ENCODE peak calls at places on chromosomes 4 and X, in five cellular contexts. Q is A549, S is ovary, M is stomach, D is transverse colon. E is an unnamed sample.

GRCh38 chr4:113455081-113455480 is 306.5 kb downstream of the CAMK2D start:
- DNase-seq in Q (no peak), S (no peak), M (no peak), D (no peak), E (no peak)

GRCh38 chr4:128670434-128670999 is 139.0 kb upstream of the JADE1 start:
- DNase-seq in Q (no peak), S (no peak), M (no peak), D (no peak), E (no peak)

GRCh38 chrX:111823068-111823467 is 52.9 kb upstream of the TRPC5OS start:
- DNase-seq in Q (peak), S (no peak), M (no peak), D (no peak), E (no peak)

GRCh38 chrX:568341-568740 is 62.2 kb upstream of the SHOX start:
- DNase-seq in Q (no peak), S (no peak), M (no peak), D (no peak), E (no peak)

GRCh38 chr4:125741825-125742452 is 427.2 kb downstream of the FAT4 start:
- DNase-seq in Q (no peak), S (no peak), M (no peak), D (no peak), E (no peak)

GRCh38 chr4:4182835-4183568 is 43.7 kb downstream of the OTOP1 start:
- DNase-seq in Q (peak), S (no peak), M (no peak), D (no peak), E (no peak)

GRCh38 chrX:110210417-110211139 is 107.3 kb downstream of the AMMECR1 start:
- DNase-seq in Q (peak), S (no peak), M (no peak), D (no peak), E (no peak)

GRCh38 chr4:185002784-185003183 is 15.5 kb upstream of the HELT start:
- DNase-seq in Q (no peak), S (no peak), M (no peak), D (no peak), E (peak)

GRCh38 chr4:176588436-176588835 is 204.3 kb downstream of the VEGFC start:
- DNase-seq in Q (no peak), S (no peak), M (no peak), D (no peak), E (no peak)

GRCh38 chr4:86306816-86307215 is 53.0 kb downstream of the MAPK10 start:
- DNase-seq in Q (no peak), S (no peak), M (no peak), D (no peak), E (no peak)

GRCh38 chrX:2694868-2695267 is 3.8 kb downstream of the CD99 start:
- DNase-seq in Q (no peak), S (no peak), M (no peak), D (no peak), E (no peak)

DNA sequence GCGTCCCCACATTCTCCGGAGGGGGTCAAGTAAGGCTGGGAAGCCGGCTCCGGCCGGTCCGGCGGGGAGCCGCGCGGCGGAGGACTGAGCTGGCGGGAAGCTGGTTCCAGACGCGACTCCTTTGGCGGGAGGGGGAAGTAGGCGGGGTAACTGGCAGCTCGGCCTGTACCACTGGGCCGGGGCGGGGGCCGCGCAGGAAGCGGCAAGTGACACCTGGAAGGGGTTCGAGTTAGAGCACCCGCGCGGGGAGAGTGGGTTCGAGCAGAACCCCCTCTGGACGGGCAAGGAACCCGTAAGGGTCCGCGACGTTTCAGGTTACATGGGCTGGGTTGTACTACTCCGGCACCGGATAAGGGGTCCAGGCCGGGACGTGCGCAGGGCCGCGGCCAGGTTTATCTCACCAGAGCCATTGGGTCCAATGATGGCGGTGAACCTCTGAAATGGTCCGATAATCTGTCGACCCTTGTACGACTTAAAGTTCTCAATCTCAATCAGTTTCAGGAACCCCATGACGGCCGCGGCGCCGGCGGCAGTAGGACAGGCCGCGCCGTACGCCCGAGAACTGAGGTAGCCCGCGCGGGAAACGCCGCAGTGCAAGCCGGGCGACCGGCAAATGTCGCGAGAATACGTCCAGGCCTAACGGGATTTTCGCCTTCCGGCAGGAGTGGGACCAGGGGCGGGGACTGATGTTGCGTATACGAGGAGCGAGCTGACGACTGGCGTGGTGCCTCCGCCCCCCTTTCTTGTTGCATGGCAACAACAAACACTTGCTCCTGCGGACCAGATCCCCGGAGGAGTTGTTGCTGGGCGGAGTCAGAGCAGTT is at the start of the genes RIBC1 and SMC1A:
- DNase-seq in Q (peak), S (peak), M (peak), D (peak), E (peak)
- TF ChIP-seq EP300 in Q (no peak), S (peak), M (no peak), D (no peak), E (no peak)

GRCh38 chr4:15681372-15682339 is at the start of gene FAM200B:
- DNase-seq in Q (peak), S (peak), M (peak), D (peak), E (peak)
- TF ChIP-seq EP300 in Q (no peak), S (no peak), M (no peak), D (no peak), E (no peak)

GRCh38 chr4:61938250-61938846 is 738.2 kb downstream of the ADGRL3 start:
- DNase-seq in Q (no peak), S (no peak), M (no peak), D (no peak), E (no peak)
- TF ChIP-seq EP300 in Q (no peak), S (no peak), M (no peak), D (no peak), E (no peak)

GRCh38 chr4:169663894-169664293 is 43.5 kb downstream of the CLCN3 start:
- DNase-seq in Q (no peak), S (no peak), M (no peak), D (no peak), E (no peak)

GRCh38 chr4:169665039-169665732 is 44.8 kb downstream of the CLCN3 start:
- DNase-seq in Q (no peak), S (no peak), M (no peak), D (no peak), E (no peak)

GRCh38 chr4:169663402-169663801 is 43.0 kb downstream of the CLCN3 start:
- DNase-seq in Q (no peak), S (no peak), M (no peak), D (no peak), E (no peak)

GRCh38 chr4:169662226-169662625 is 41.8 kb downstream of the CLCN3 start:
- DNase-seq in Q (no peak), S (no peak), M (no peak), D (no peak), E (no peak)

DNA sequence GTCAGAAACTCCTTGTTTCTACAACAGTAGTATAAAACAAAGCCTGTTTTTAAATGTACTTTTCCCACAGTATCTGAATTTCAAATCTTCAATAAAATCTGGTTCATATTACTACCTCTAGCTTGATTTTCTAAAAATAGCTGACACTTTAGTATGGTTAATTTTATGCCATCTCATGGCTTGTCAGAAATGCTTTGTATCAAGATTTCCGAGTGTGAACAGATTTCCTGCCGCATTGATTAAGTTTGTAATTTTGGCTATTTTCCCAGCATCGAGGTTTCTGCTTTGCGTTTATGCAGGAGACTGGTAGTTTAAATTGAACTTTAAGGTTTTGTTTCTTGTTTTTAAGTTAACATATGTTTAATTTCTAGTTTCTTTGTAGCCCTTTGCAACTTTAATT is 44.2 kb downstream of the CLCN3 start:
- DNase-seq in Q (no peak), S (no peak), M (no peak), D (no peak), E (no peak)
- TF ChIP-seq EP300 in Q (no peak), S (no peak), M (no peak), D (no peak), E (no peak)

DNA sequence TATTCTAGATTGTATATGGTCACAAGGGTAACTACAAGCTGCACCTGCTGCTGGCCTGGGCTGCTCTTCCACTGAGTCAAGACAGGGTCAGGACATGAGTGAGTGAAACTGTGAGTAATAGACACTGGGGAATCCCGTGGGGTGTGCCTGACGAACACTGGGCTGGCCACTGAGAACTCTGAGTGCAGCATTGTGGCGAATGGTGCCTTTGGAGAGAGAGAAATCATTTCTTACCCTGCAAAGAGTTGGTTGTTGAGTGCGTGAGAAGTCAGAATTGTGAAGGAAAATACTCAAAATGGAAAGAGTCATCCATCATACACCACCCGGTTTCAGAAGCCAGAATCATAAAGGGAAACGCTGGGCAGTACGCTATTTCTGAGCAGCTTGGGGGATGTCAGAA is 43.1 kb upstream of the LSM6 start:
- DNase-seq in Q (no peak), S (no peak), M (no peak), D (no peak), E (no peak)
- TF ChIP-seq EP300 in Q (no peak), S (no peak), M (no peak), D (no peak), E (no peak)

GRCh38 chrX:150202641-150203248 is 160.4 kb upstream of the MAMLD1 start:
- DNase-seq in Q (no peak), S (no peak), M (no peak), D (no peak), E (peak)
- TF ChIP-seq EP300 in Q (no peak), S (no peak), M (no peak), D (no peak), E (no peak)

DNA sequence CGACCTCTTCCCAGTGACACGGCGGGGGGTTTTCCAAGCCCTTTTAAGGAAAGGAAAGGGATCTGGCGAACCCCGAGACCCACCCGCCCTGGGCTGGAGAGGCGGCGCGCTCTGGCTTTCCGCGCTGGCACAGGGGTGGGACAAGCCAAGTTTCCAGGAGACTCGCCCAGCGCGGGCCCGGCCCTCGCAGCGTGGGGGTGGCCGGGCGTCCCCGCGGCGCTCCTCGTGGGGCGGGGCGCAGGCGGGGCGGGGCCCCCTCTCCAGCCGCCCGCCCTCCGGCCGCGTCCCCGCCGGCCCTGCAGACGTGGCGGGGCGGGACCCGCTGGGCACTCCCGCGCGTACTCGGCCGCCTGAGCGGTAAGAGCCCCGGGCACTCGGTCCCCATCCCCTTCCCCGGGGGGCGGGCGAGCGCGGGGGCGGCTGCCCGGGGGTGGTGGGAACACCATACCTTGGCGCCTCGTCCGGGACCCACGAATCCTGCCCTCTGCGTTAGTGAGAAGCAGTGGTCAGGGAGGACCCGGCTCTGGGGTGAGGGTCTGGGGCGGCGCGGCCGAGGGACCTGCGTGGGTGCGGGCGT is at the start of gene FAM114A1:
- DNase-seq in Q (peak), S (peak), M (peak), D (peak), E (peak)
- TF ChIP-seq EP300 in Q (no peak), S (no peak), M (no peak), D (no peak), E (no peak)